ENCODE peak calls at places on chromosomes 11 and 22, in seven cellular contexts. One of them, this sample, is unnamed. For H3K36me3, the result is how much of the 10 kb centered on the place peaks cover.

GRCh38 chr11:60069471-60069870 is 13.0 kb downstream of the MS4A3 start:
- DNase-seq in lower lobe of right lung: no peak
- DNase-seq in K562: no peak
- DNase-seq in upper lobe of left lung: no peak
- DNase-seq in esophagus squamous epithelium: no peak
- DNase-seq in pancreas: no peak
- DNase-seq in heart left ventricle: no peak
- DNase-seq in this sample: no peak

GRCh38 chr11:74449369-74449931 is 17.9 kb downstream of the KCNE3 start:
- DNase-seq in heart left ventricle: peak
- DNase-seq in pancreas: no peak
- DNase-seq in lower lobe of right lung: no peak
- DNase-seq in K562: peak
- DNase-seq in esophagus squamous epithelium: no peak
- DNase-seq in upper lobe of left lung: no peak
- DNase-seq in this sample: no peak

GRCh38 chr22:36493690-36494110 is 12.3 kb upstream of the TXN2 start:
- DNase-seq in pancreas: no peak
- DNase-seq in heart left ventricle: peak
- DNase-seq in esophagus squamous epithelium: no peak
- DNase-seq in upper lobe of left lung: peak
- DNase-seq in K562: no peak
- DNase-seq in lower lobe of right lung: peak
- DNase-seq in this sample: no peak

GRCh38 chr11:13169709-13170108 is 107.9 kb upstream of the BMAL1 start:
- DNase-seq in lower lobe of right lung: no peak
- DNase-seq in heart left ventricle: no peak
- DNase-seq in upper lobe of left lung: no peak
- DNase-seq in pancreas: no peak
- DNase-seq in K562: no peak
- DNase-seq in esophagus squamous epithelium: no peak
- DNase-seq in this sample: no peak

GRCh38 chr22:37173709-37174108 is 14.3 kb downstream of the C1QTNF6 start:
- DNase-seq in heart left ventricle: no peak
- DNase-seq in K562: no peak
- DNase-seq in lower lobe of right lung: peak
- DNase-seq in upper lobe of left lung: peak
- DNase-seq in esophagus squamous epithelium: no peak
- DNase-seq in pancreas: no peak
- DNase-seq in this sample: no peak

GRCh38 chr22:47606426-47606825 is 844.0 kb downstream of the TBC1D22A start:
- DNase-seq in upper lobe of left lung: no peak
- DNase-seq in esophagus squamous epithelium: no peak
- DNase-seq in pancreas: no peak
- DNase-seq in K562: no peak
- DNase-seq in lower lobe of right lung: peak
- DNase-seq in heart left ventricle: peak
- DNase-seq in this sample: peak

GRCh38 chr11:71488086-71488967 is 35.3 kb downstream of the NADSYN1 start:
- DNase-seq in esophagus squamous epithelium: no peak
- DNase-seq in lower lobe of right lung: no peak
- DNase-seq in heart left ventricle: peak
- DNase-seq in K562: peak
- DNase-seq in upper lobe of left lung: no peak
- DNase-seq in pancreas: no peak
- DNase-seq in this sample: no peak

GRCh38 chr11:270451-271208 is 7.6 kb upstream of the NLRP6 start:
- DNase-seq in pancreas: no peak
- DNase-seq in esophagus squamous epithelium: no peak
- DNase-seq in K562: no peak
- DNase-seq in lower lobe of right lung: no peak
- DNase-seq in upper lobe of left lung: no peak
- DNase-seq in heart left ventricle: no peak
- DNase-seq in this sample: no peak

GRCh38 chr22:19818264-19819208 is 36.1 kb downstream of the GNB1L start:
- DNase-seq in pancreas: no peak
- DNase-seq in esophagus squamous epithelium: no peak
- DNase-seq in upper lobe of left lung: peak
- DNase-seq in lower lobe of right lung: no peak
- DNase-seq in heart left ventricle: no peak
- DNase-seq in K562: no peak
- DNase-seq in this sample: no peak

GRCh38 chr11:72244317-72245231 is 598 bp upstream of the PHOX2A start:
- DNase-seq in upper lobe of left lung: peak
- DNase-seq in pancreas: peak
- DNase-seq in esophagus squamous epithelium: no peak
- DNase-seq in K562: no peak
- DNase-seq in heart left ventricle: no peak
- DNase-seq in lower lobe of right lung: no peak
- DNase-seq in this sample: peak

GRCh38 chr11:5596611-5597201 is at the start of gene TRIM6:
- DNase-seq in lower lobe of right lung: peak
- DNase-seq in esophagus squamous epithelium: no peak
- DNase-seq in heart left ventricle: peak
- DNase-seq in upper lobe of left lung: peak
- DNase-seq in K562: peak
- DNase-seq in pancreas: peak
- DNase-seq in this sample: no peak

GRCh38 chr11:46381046-46381835 is at the start of gene MDK:
- DNase-seq in heart left ventricle: no peak
- DNase-seq in upper lobe of left lung: no peak
- DNase-seq in esophagus squamous epithelium: no peak
- DNase-seq in lower lobe of right lung: peak
- DNase-seq in pancreas: peak
- DNase-seq in K562: peak
- DNase-seq in this sample: no peak

GRCh38 chr11:46330154-46330886 is 16.9 kb upstream of the DGKZ start:
- DNase-seq in heart left ventricle: no peak
- DNase-seq in upper lobe of left lung: no peak
- DNase-seq in pancreas: no peak
- DNase-seq in K562: no peak
- DNase-seq in esophagus squamous epithelium: no peak
- DNase-seq in lower lobe of right lung: no peak
- DNase-seq in this sample: no peak

GRCh38 chr11:46353706-46354105 is 6.4 kb downstream of the DGKZ start:
- DNase-seq in upper lobe of left lung: no peak
- DNase-seq in K562: no peak
- DNase-seq in heart left ventricle: no peak
- DNase-seq in pancreas: no peak
- DNase-seq in esophagus squamous epithelium: no peak
- DNase-seq in lower lobe of right lung: no peak
- DNase-seq in this sample: no peak

GRCh38 chr11:128365044-128365443 is 222.3 kb downstream of the ETS1 start:
- DNase-seq in pancreas: no peak
- DNase-seq in lower lobe of right lung: no peak
- DNase-seq in heart left ventricle: no peak
- DNase-seq in upper lobe of left lung: no peak
- DNase-seq in K562: no peak
- DNase-seq in esophagus squamous epithelium: no peak
- DNase-seq in this sample: no peak

GRCh38 chr11:2248762-2249161 is 21.6 kb downstream of the ASCL2 start:
- DNase-seq in pancreas: no peak
- DNase-seq in lower lobe of right lung: no peak
- DNase-seq in heart left ventricle: no peak
- DNase-seq in esophagus squamous epithelium: no peak
- DNase-seq in upper lobe of left lung: no peak
- DNase-seq in K562: no peak
- DNase-seq in this sample: no peak
- H3K4me3 ChIP-seq in pancreas: no peak
- H3K4me3 ChIP-seq in lower lobe of right lung: no peak
- H3K4me3 ChIP-seq in heart left ventricle: no peak
- H3K4me3 ChIP-seq in esophagus squamous epithelium: no peak
- H3K4me3 ChIP-seq in upper lobe of left lung: no peak
- H3K4me3 ChIP-seq in K562: no peak
- H3K4me3 ChIP-seq in this sample: no peak

DNA sequence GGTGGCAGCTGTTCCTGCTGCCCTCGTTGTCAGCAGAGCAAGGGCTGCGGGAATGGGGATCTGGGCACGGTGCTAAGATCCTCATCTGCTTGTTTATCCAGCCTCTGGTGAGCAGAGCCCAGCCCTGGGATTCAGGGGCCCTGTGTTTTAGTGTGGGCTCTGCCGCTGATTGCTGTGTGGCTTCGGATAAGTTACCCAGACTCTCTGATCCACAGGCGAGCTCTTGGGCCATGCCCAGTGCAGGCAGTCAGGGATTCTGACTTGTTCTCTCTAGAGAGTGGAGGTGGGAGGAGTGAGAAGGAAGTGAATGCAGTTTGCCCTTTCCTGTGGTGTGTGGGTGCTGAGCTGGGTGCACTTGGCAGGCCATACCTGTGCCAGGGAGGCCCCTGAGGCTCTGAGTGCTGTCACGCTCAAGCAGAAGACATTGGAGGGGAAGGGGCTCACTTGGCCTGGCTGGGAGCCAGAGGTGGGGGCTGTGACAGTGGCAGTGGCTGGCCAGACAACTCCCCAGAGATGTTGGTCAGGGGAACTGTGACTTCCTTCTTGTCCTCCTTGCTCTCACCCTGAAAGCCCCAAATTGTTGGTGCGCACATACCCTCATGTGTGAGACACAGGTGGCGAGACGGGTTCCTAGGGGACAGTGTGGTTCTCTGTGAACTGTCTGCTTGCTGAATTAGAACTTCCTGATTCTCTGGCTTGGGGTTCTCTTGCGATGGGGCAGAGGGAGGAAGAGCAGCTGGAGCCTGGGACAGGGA is 43.7 kb downstream of the CD82 start:
- DNase-seq in heart left ventricle: no peak
- DNase-seq in upper lobe of left lung: no peak
- DNase-seq in K562: no peak
- DNase-seq in lower lobe of right lung: no peak
- DNase-seq in esophagus squamous epithelium: peak
- DNase-seq in pancreas: no peak
- DNase-seq in this sample: no peak
- H3K36me3 ChIP-seq in heart left ventricle: under half
- H3K36me3 ChIP-seq in upper lobe of left lung: under half
- H3K36me3 ChIP-seq in K562: under half
- H3K36me3 ChIP-seq in lower lobe of right lung: under half
- H3K36me3 ChIP-seq in esophagus squamous epithelium: half or more
- H3K36me3 ChIP-seq in pancreas: under half
- H3K36me3 ChIP-seq in this sample: under half

DNA sequence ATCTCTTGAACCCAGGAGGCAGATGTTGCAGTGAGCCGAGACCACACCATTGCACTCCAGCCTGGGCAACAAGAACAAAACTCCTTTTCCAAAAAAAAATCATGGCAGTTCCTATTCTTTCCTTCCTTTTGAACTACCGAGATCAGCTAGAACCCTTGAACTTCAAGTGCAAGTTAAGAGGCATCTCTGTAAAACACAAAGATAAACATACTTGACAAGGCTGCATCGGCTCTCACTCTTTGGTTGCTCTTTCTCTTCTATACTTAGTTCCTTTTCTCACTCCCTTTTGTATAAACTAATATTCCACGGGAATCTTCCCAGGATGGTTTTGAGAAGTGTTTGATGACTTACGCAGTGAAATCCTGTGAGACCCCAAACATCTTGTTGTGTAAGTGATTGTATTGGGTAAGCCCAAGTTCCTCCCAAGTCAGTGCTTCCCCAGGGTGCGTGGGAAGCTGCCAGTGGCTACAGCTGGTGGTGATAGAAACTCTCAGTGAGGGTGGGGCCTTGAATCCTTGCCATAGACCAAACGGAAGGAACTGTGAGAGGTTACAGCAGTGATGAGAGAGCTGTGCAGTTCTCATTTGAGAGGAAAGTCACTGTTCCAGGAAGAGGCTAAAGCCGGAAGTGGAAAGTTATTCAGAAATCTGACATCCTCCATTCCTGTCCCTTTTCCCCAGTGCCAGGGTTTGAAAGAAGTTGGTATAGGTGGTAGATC is 24.1 kb upstream of the CDC42EP2 start:
- DNase-seq in lower lobe of right lung: peak
- DNase-seq in pancreas: peak
- DNase-seq in esophagus squamous epithelium: no peak
- DNase-seq in K562: peak
- DNase-seq in upper lobe of left lung: peak
- DNase-seq in heart left ventricle: peak
- DNase-seq in this sample: peak
- TF ChIP-seq CTCF in lower lobe of right lung: no peak
- TF ChIP-seq CTCF in pancreas: no peak
- TF ChIP-seq CTCF in esophagus squamous epithelium: no peak
- TF ChIP-seq CTCF in K562: no peak
- TF ChIP-seq CTCF in upper lobe of left lung: no peak
- TF ChIP-seq CTCF in heart left ventricle: no peak
- TF ChIP-seq CTCF in this sample: no peak

GRCh38 chr22:23774922-23775436 is 2.3 kb downstream of the MMP11 start:
- DNase-seq in K562: no peak
- DNase-seq in lower lobe of right lung: no peak
- DNase-seq in upper lobe of left lung: no peak
- DNase-seq in heart left ventricle: no peak
- DNase-seq in esophagus squamous epithelium: no peak
- DNase-seq in pancreas: no peak
- DNase-seq in this sample: no peak

GRCh38 chr22:23772315-23773246 is at the start of gene MMP11:
- DNase-seq in upper lobe of left lung: peak
- DNase-seq in K562: peak
- DNase-seq in lower lobe of right lung: peak
- DNase-seq in esophagus squamous epithelium: no peak
- DNase-seq in heart left ventricle: peak
- DNase-seq in pancreas: peak
- DNase-seq in this sample: no peak

GRCh38 chr22:23775779-23776375 is 3.2 kb downstream of the MMP11 start:
- DNase-seq in esophagus squamous epithelium: no peak
- DNase-seq in upper lobe of left lung: no peak
- DNase-seq in pancreas: no peak
- DNase-seq in lower lobe of right lung: no peak
- DNase-seq in heart left ventricle: no peak
- DNase-seq in K562: no peak
- DNase-seq in this sample: no peak

GRCh38 chr22:23773247-23774113 is 831 bp downstream of the MMP11 start:
- DNase-seq in heart left ventricle: no peak
- DNase-seq in upper lobe of left lung: no peak
- DNase-seq in esophagus squamous epithelium: no peak
- DNase-seq in lower lobe of right lung: no peak
- DNase-seq in pancreas: no peak
- DNase-seq in K562: no peak
- DNase-seq in this sample: no peak

DNA sequence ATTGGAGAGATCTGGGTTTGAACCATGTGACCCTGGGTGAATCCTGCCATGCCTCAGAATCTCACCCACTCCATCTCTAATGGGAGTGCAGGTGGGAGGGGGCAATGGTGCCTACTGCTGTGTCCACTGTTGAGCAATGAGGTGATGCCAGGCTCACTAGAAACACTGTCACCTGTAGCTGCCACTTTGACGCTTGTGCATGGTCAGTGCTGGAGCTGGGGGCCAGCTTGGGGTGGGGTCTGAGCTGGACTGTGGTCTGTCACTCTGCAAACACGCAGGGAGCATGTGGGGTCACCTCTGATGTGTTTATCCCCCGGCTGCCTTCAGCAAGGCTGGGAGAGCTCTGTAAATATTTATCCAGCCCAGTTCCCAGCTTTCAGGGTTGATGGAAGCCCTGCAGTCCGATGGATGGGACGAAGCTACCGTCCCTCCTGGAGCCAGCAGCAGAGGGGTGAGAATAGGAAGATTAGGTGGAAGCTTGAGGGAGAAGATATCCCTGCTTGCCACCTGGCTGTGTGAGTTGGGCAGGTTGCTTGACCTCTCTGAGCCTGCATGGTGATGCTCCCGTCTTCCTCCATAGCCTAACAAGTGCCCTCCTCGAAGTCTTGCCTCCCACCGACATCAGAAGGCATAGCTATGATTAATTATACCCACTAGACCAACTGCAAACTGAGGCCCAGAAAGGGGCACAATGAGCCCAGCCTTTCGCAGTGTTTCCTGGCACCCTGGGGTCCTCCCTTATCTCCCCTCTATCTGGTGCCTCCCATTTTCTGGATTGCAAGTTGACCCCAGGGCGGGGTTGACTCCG is 1.7 kb downstream of the MMP11 start:
- DNase-seq in esophagus squamous epithelium: no peak
- DNase-seq in pancreas: no peak
- DNase-seq in K562: no peak
- DNase-seq in lower lobe of right lung: no peak
- DNase-seq in heart left ventricle: no peak
- DNase-seq in upper lobe of left lung: no peak
- DNase-seq in this sample: no peak
- H3K4me3 ChIP-seq in esophagus squamous epithelium: no peak
- H3K4me3 ChIP-seq in pancreas: no peak
- H3K4me3 ChIP-seq in K562: no peak
- H3K4me3 ChIP-seq in lower lobe of right lung: no peak
- H3K4me3 ChIP-seq in heart left ventricle: no peak
- H3K4me3 ChIP-seq in upper lobe of left lung: no peak
- H3K4me3 ChIP-seq in this sample: no peak

This sample was measured in ascending aorta.